ENCODE peak calls at places on chromosomes 4 and X, in seven cellular contexts. V is upper lobe of left lung, U is testis, H is suprapubic skin, J is A549, I is transverse colon, Q is tibial nerve. R is an unnamed sample.

GRCh38 chr4:143391895-143392294 is 55.2 kb downstream of the GAB1 start:
- DNase-seq in V (no peak), U (no peak), H (no peak), J (no peak), I (no peak), Q (no peak), R (no peak)

GRCh38 chr4:89838005-89838404 is 1.0 kb upstream of the SNCA start:
- DNase-seq in V (no peak), U (no peak), H (no peak), J (no peak), I (no peak), Q (no peak), R (no peak)

GRCh38 chr4:53914313-53915016 is 149.9 kb downstream of the CHIC2 start:
- DNase-seq in V (peak), U (no peak), H (no peak), J (peak), I (no peak), Q (no peak), R (no peak)

GRCh38 chr4:14888790-14889189 is 113.5 kb upstream of the CPEB2 start:
- DNase-seq in V (peak), U (no peak), H (no peak), J (no peak), I (no peak), Q (no peak), R (no peak)

GRCh38 chr4:8051644-8052043 is 107.0 kb downstream of the ABLIM2 start:
- DNase-seq in V (no peak), U (no peak), H (no peak), J (no peak), I (no peak), Q (no peak), R (no peak)

GRCh38 chr4:187321741-187322140 is 598.1 kb upstream of the FAT1 start:
- DNase-seq in V (no peak), U (no peak), H (no peak), J (no peak), I (no peak), Q (no peak), R (no peak)

GRCh38 chrX:17022205-17022604 is 75.7 kb downstream of the REPS2 start:
- DNase-seq in V (no peak), U (no peak), H (no peak), J (no peak), I (no peak), Q (no peak), R (no peak)

GRCh38 chr4:144565558-144566195 is 80.3 kb upstream of the HHIP start:
- DNase-seq in V (no peak), U (no peak), H (no peak), J (no peak), I (no peak), Q (no peak), R (no peak)

GRCh38 chr4:186719925-186720694 is 3.5 kb downstream of the FAT1 start:
- DNase-seq in V (no peak), U (peak), H (no peak), J (no peak), I (no peak), Q (no peak), R (no peak)

GRCh38 chrX:48927125-48927524 is 8.3 kb upstream of the PIM2 start:
- DNase-seq in V (no peak), U (no peak), H (no peak), J (no peak), I (no peak), Q (no peak), R (no peak)

GRCh38 chr4:14528921-14529320 is 473.4 kb upstream of the CPEB2 start:
- DNase-seq in V (no peak), U (no peak), H (no peak), J (no peak), I (no peak), Q (no peak), R (no peak)

DNA sequence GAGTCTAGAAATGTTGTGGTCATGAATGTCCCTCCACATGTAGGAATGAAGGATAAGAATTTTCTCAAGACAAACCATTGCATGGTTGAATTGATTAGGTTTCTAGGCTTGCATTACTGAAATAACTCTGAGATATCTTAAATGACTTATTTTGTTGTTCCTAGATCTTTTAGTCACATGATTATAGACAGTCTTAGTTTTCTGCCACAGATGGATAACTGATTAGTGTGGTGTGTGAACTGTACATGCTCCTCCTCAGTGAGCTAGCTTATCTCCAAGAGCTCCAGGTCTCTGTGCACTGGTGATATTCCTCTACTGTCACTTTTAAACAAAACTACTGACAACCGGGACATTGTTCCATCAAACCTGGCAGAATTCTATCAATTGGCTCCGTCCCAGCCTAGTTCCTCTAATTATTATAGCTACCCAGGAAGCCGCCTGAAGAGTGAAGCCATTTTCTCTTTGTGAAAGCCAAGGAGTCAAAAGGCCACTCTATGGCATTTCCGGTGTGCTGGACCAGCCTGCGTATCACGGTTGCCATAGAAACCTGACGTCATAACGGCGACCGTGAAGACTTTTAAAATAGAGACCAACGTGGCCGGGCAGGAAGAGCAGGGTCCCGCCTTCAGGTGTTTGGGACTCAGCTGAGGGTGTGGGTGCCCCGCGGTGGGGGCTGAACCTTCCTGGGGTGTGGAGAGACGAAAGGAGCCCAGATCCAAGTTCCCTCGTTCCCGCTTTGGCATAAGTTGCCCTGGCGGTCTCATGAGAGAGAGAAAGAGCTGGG is 28.1 kb downstream of the BEX3 start:
- DNase-seq in V (peak), U (peak), H (no peak), J (peak), I (peak), Q (peak), R (peak)
- TF ChIP-seq POLR2A in V (no peak), U (no peak), H (no peak), J (peak), I (no peak), Q (no peak), R (no peak)

DNA sequence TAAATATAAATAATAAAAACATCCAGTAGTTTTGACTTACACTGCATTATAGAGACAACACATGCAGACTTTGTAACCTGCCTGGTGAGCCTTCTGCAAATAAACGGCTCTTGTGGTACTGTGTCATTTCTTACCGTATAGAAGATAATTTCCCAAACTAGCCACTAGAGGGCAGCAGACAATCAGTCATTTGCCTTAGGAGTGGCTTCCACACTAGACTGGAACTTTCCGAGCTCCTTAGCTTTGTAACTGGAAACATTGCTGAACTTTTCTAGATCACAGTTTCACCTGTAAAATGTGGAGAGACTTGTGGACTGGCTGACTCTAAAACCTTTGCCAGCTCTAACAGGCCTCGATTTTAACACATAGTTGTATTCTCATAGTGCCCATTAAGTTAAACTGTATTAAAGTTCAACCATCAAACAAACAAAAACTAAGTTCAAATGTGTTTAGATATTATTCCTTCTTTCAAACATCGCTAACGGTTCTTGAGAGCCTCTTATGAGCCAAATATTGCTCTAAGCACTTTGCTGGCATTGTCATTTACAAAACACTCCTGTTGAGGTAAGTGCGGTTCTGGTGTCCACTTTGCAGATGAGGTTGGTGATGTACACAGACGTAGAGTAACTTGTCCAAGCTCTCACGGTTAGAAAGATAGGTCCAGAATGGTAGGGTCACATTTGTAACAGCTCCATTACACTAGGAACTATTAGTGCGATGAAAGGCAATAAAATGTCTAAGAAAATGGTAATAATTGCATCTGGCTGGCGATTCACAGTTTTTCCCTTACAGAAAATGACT is 345.5 kb downstream of the ANK2 start:
- DNase-seq in V (peak), U (peak), H (no peak), J (peak), I (peak), Q (peak), R (peak)
- TF ChIP-seq POLR2A in V (no peak), U (no peak), H (no peak), J (no peak), I (no peak), Q (no peak), R (no peak)

GRCh38 chr4:38145741-38146140 is 185.5 kb downstream of the PTTG2 start:
- DNase-seq in V (no peak), U (no peak), H (no peak), J (no peak), I (no peak), Q (no peak), R (no peak)
- TF ChIP-seq POLR2A in V (no peak), U (no peak), H (no peak), J (no peak), I (no peak), Q (no peak), R (no peak)

GRCh38 chr4:112145820-112146813 is 863 bp downstream of the FAM241A start:
- DNase-seq in V (peak), U (peak), H (peak), J (peak), I (peak), Q (peak), R (peak)
- TF ChIP-seq POLR2A in V (no peak), U (no peak), H (no peak), J (no peak), I (no peak), Q (no peak), R (no peak)

GRCh38 chrX:110363241-110363640 is 4.6 kb downstream of the RTL9 start:
- DNase-seq in V (no peak), U (no peak), H (no peak), J (no peak), I (no peak), Q (no peak), R (no peak)
- TF ChIP-seq POLR2A in V (no peak), U (no peak), H (no peak), J (no peak), I (no peak), Q (no peak), R (no peak)

R was measured in H54.